ENCODE peak calls at places on chromosome 10, in four cellular contexts. K is upper lobe of left lung, N is fibroblast of mammary gland, H is anterior cingulate cortex. A is an unnamed sample.
A peak's percentile ranks its signal among the peaks of the same experiment; 100 is the strongest.

GRCh38 chr10:120403109-120403508 is 53.9 kb upstream of the PLPP4 start:
- DNase-seq in K (no peak), N (no peak), H (no peak), A (no peak)

GRCh38 chr10:89793649-89794254 is 92.4 kb downstream of the KIF20B start:
- DNase-seq in K (no peak), N (peak; percentile 75), H (no peak), A (peak; percentile 42)

GRCh38 chr10:104253106-104253505 is 1.6 kb upstream of the GSTO1 start:
- DNase-seq in K (no peak), N (no peak), H (no peak), A (no peak)

GRCh38 chr10:62266147-62266546 is 2.5 kb downstream of the RTKN2 start:
- DNase-seq in K (no peak), N (no peak), H (no peak), A (no peak)

GRCh38 chr10:49592726-49593563 is 17.2 kb upstream of the SLC18A3 start:
- DNase-seq in K (no peak), N (peak; percentile 47), H (no peak), A (peak; percentile 10)

GRCh38 chr10:125121003-125121402 is 39.4 kb downstream of the CTBP2 start:
- DNase-seq in K (no peak), N (no peak), H (no peak), A (no peak)

GRCh38 chr10:44981172-44982113 is 2.8 kb upstream of the DEPP1 start:
- DNase-seq in K (no peak), N (peak; percentile 89), H (no peak), A (no peak)

GRCh38 chr10:89574348-89574747 is 39.0 kb upstream of the SLC16A12 start:
- DNase-seq in K (no peak), N (peak; percentile 46), H (no peak), A (no peak)

GRCh38 chr10:45425628-45426563 is 51.9 kb downstream of the ALOX5 start:
- DNase-seq in K (no peak), N (peak; percentile 3), H (no peak), A (no peak)

GRCh38 chr10:60937784-60938654 is 6.0 kb downstream of the RHOBTB1 start:
- DNase-seq in K (no peak), N (peak; percentile 64), H (no peak), A (no peak)

GRCh38 chr10:77413231-77413630 is 224.4 kb downstream of the KCNMA1 start:
- DNase-seq in K (no peak), N (no peak), H (no peak), A (no peak)

GRCh38 chr10:44195120-44196007 is 189.5 kb downstream of the CXCL12 start:
- DNase-seq in K (no peak), N (peak; percentile 93), H (no peak), A (no peak)

GRCh38 chr10:102113956-102114857 is 6.0 kb downstream of the LDB1 start:
- DNase-seq in K (peak; percentile 90), N (no peak), H (peak; percentile 71), A (no peak)

GRCh38 chr10:47260505-47261111 is 39.4 kb upstream of the GDF10 start:
- DNase-seq in K (no peak), N (no peak), H (no peak), A (no peak)

GRCh38 chr10:33556581-33556980 is 222.1 kb upstream of the NRP1 start:
- DNase-seq in K (peak; percentile 18), N (no peak), H (no peak), A (no peak)

GRCh38 chr10:78462728-78463228 is 429.1 kb downstream of the RPS24 start:
- DNase-seq in K (no peak), N (peak; percentile 15), H (no peak), A (no peak)

GRCh38 chr10:78829570-78829969 is 239.2 kb upstream of the ZMIZ1 start:
- DNase-seq in K (no peak), N (peak; percentile 40), H (no peak), A (no peak)

GRCh38 chr10:122149607-122150505 is 121.2 kb upstream of the BTBD16 start:
- DNase-seq in K (peak; percentile 82), N (peak; percentile 81), H (no peak), A (no peak)

GRCh38 chr10:89566095-89566950 is 30.9 kb upstream of the SLC16A12 start:
- DNase-seq in K (no peak), N (no peak), H (no peak), A (no peak)

GRCh38 chr10:124728071-124728829 is 15.9 kb downstream of the FAM53B start:
- DNase-seq in K (no peak), N (peak; percentile 56), H (peak; percentile 73), A (no peak)

GRCh38 chr10:70590663-70591416 is 11.7 kb downstream of the PRF1 start:
- DNase-seq in K (no peak), N (no peak), H (no peak), A (no peak)

GRCh38 chr10:46236941-46237681 is 49.7 kb upstream of the ANTXRL start:
- DNase-seq in K (no peak), N (no peak), H (no peak), A (no peak)

GRCh38 chr10:80468002-80468401 is 13.9 kb downstream of the TSPAN14 start:
- DNase-seq in K (peak; percentile 71), N (no peak), H (no peak), A (peak; percentile 75)

GRCh38 chr10:130443236-130443635 is 307.0 kb downstream of the GLRX3 start:
- DNase-seq in K (no peak), N (no peak), H (no peak), A (no peak)

GRCh38 chr10:63208981-63209380 is 75.9 kb downstream of the NRBF2 start:
- DNase-seq in K (no peak), N (peak; percentile 78), H (no peak), A (no peak)

GRCh38 chr10:75400769-75401568 is 595 bp downstream of the ZNF503 start:
- DNase-seq in K (peak; percentile 93), N (peak; percentile 26), H (peak; percentile 47), A (peak; percentile 72)

GRCh38 chr10:104234934-104235333 is 2.8 kb upstream of the CFAP43 start:
- DNase-seq in K (no peak), N (no peak), H (no peak), A (no peak)

GRCh38 chr10:69957516-69958231 is 95.0 kb upstream of the MACROH2A2 start:
- DNase-seq in K (no peak), N (no peak), H (no peak), A (no peak)

GRCh38 chr10:11424456-11425287 is 186.8 kb downstream of the USP6NL start:
- DNase-seq in K (no peak), N (peak; percentile 52), H (no peak), A (no peak)

GRCh38 chr10:3467052-3467906 is 294.7 kb upstream of the PITRM1 start:
- DNase-seq in K (peak; percentile 24), N (peak; percentile 100), H (no peak), A (no peak)

GRCh38 chr10:63013755-63014154 is 119.4 kb upstream of the NRBF2 start:
- DNase-seq in K (no peak), N (no peak), H (no peak), A (no peak)

GRCh38 chr10:70816220-70816894 is 609 bp downstream of the SGPL1 start:
- DNase-seq in K (peak; percentile 94), N (peak; percentile 85), H (peak; percentile 68), A (peak; percentile 34)

GRCh38 chr10:86443936-86444335 is 77.3 kb upstream of the GRID1 start:
- DNase-seq in K (no peak), N (peak; percentile 69), H (no peak), A (no peak)

GRCh38 chr10:90398551-90398950 is 459.3 kb downstream of the HTR7 start:
- DNase-seq in K (no peak), N (peak; percentile 64), H (no peak), A (no peak)

GRCh38 chr10:21020545-21020944 is 123.4 kb upstream of the NEBL start:
- DNase-seq in K (no peak), N (peak; percentile 46), H (no peak), A (no peak)

GRCh38 chr10:96077181-96077580 is 33.8 kb downstream of the CCNJ start:
- DNase-seq in K (no peak), N (no peak), H (no peak), A (no peak)

GRCh38 chr10:83222300-83222699 is 917.0 kb upstream of the GHITM start:
- DNase-seq in K (peak; percentile 16), N (no peak), H (no peak), A (no peak)

GRCh38 chr10:129963831-129964501 is at the start of gene EBF3:
- DNase-seq in K (peak; percentile 91), N (peak; percentile 65), H (no peak), A (no peak)

A was measured in putamen.